ENCODE peak calls at places on chromosomes 16 and 17, in five cellular contexts. One of them, this sample, is unnamed.
A peak's percentile ranks its signal among the peaks of the same experiment; 100 is the strongest.

GRCh38 chr16:66801320-66802105 is at the start of gene TERB1:
- DNase-seq in foreskin fibroblast: no peak
- DNase-seq in breast epithelium: no peak
- DNase-seq in heart right ventricle: no peak
- DNase-seq in pancreas: no peak
- DNase-seq in this sample: no peak

GRCh38 chr16:89140401-89140800 is 31.1 kb upstream of the CDH15 start:
- DNase-seq in foreskin fibroblast: no peak
- DNase-seq in breast epithelium: no peak
- DNase-seq in heart right ventricle: no peak
- DNase-seq in pancreas: no peak
- DNase-seq in this sample: no peak

GRCh38 chr17:72125226-72125651 is 4.4 kb downstream of the SOX9 start:
- DNase-seq in foreskin fibroblast: no peak
- DNase-seq in breast epithelium: no peak
- DNase-seq in heart right ventricle: no peak
- DNase-seq in pancreas: no peak
- DNase-seq in this sample: no peak

GRCh38 chr17:82051776-82052637 is at the start of the genes GPS1 and RFNG:
- DNase-seq in foreskin fibroblast: no peak
- DNase-seq in breast epithelium: peak; percentile 65
- DNase-seq in heart right ventricle: peak; percentile 69
- DNase-seq in pancreas: peak; percentile 84
- DNase-seq in this sample: no peak

GRCh38 chr17:74737299-74738050 is 419 bp downstream of the RAB37 start:
- DNase-seq in foreskin fibroblast: no peak
- DNase-seq in breast epithelium: no peak
- DNase-seq in heart right ventricle: no peak
- DNase-seq in pancreas: no peak
- DNase-seq in this sample: no peak

GRCh38 chr17:61505846-61506627 is 53.8 kb downstream of the TBX4 start:
- DNase-seq in foreskin fibroblast: no peak
- DNase-seq in breast epithelium: no peak
- DNase-seq in heart right ventricle: no peak
- DNase-seq in pancreas: no peak
- DNase-seq in this sample: no peak

GRCh38 chr17:72683506-72684404 is 408.7 kb downstream of the SLC39A11 start:
- DNase-seq in foreskin fibroblast: peak; percentile 91
- DNase-seq in breast epithelium: peak; percentile 41
- DNase-seq in heart right ventricle: no peak
- DNase-seq in pancreas: no peak
- DNase-seq in this sample: no peak

GRCh38 chr17:68843522-68843921 is 111.7 kb downstream of the ABCA8 start:
- DNase-seq in foreskin fibroblast: no peak
- DNase-seq in breast epithelium: no peak
- DNase-seq in heart right ventricle: peak; percentile 15
- DNase-seq in pancreas: no peak
- DNase-seq in this sample: no peak

GRCh38 chr17:72955391-72956140 is 136.9 kb downstream of the SLC39A11 start:
- DNase-seq in foreskin fibroblast: no peak
- DNase-seq in breast epithelium: no peak
- DNase-seq in heart right ventricle: no peak
- DNase-seq in pancreas: no peak
- DNase-seq in this sample: no peak

GRCh38 chr17:28901866-28902818 is 737 bp downstream of the DHRS13 start:
- DNase-seq in foreskin fibroblast: no peak
- DNase-seq in breast epithelium: no peak
- DNase-seq in heart right ventricle: no peak
- DNase-seq in pancreas: peak; percentile 60
- DNase-seq in this sample: no peak

GRCh38 chr17:75110307-75110937 is 653 bp downstream of the ARMC7 start:
- DNase-seq in foreskin fibroblast: no peak
- DNase-seq in breast epithelium: no peak
- DNase-seq in heart right ventricle: no peak
- DNase-seq in pancreas: no peak
- DNase-seq in this sample: no peak

GRCh38 chr17:34306466-34306865 is 12.8 kb upstream of the CCL8 start:
- DNase-seq in foreskin fibroblast: peak; percentile 66
- DNase-seq in breast epithelium: no peak
- DNase-seq in heart right ventricle: peak; percentile 48
- DNase-seq in pancreas: no peak
- DNase-seq in this sample: no peak

GRCh38 chr16:51550785-51551184 is 399.7 kb upstream of the SALL1 start:
- DNase-seq in foreskin fibroblast: no peak
- DNase-seq in breast epithelium: no peak
- DNase-seq in heart right ventricle: no peak
- DNase-seq in pancreas: no peak
- DNase-seq in this sample: no peak

GRCh38 chr16:59880626-59881025 is 1146.5 kb upstream of the GOT2 start:
- DNase-seq in foreskin fibroblast: no peak
- DNase-seq in breast epithelium: no peak
- DNase-seq in heart right ventricle: no peak
- DNase-seq in pancreas: no peak
- DNase-seq in this sample: no peak

GRCh38 chr16:56245197-56245596 is 53.9 kb downstream of the GNAO1 start:
- DNase-seq in foreskin fibroblast: peak; percentile 22
- DNase-seq in breast epithelium: no peak
- DNase-seq in heart right ventricle: no peak
- DNase-seq in pancreas: no peak
- DNase-seq in this sample: no peak

GRCh38 chr16:89599451-89599858 is 14.0 kb upstream of the DPEP1 start:
- DNase-seq in foreskin fibroblast: no peak
- DNase-seq in breast epithelium: no peak
- DNase-seq in heart right ventricle: no peak
- DNase-seq in pancreas: peak; percentile 55
- DNase-seq in this sample: no peak

GRCh38 chr17:83151056-83151441 is 71.6 kb downstream of the METRNL start:
- DNase-seq in foreskin fibroblast: no peak
- DNase-seq in breast epithelium: no peak
- DNase-seq in heart right ventricle: no peak
- DNase-seq in pancreas: no peak
- DNase-seq in this sample: no peak

GRCh38 chr17:13776027-13776551 is 174.4 kb upstream of the HS3ST3A1 start:
- DNase-seq in foreskin fibroblast: peak; percentile 40
- DNase-seq in breast epithelium: no peak
- DNase-seq in heart right ventricle: peak; percentile 13
- DNase-seq in pancreas: no peak
- DNase-seq in this sample: peak; percentile 44

GRCh38 chr17:700504-701094 is 14.0 kb downstream of the VPS53 start:
- DNase-seq in foreskin fibroblast: peak; percentile 14
- DNase-seq in breast epithelium: no peak
- DNase-seq in heart right ventricle: no peak
- DNase-seq in pancreas: no peak
- DNase-seq in this sample: no peak

GRCh38 chr16:72241930-72242329 is 70.0 kb upstream of the PMFBP1 start:
- DNase-seq in foreskin fibroblast: peak; percentile 37
- DNase-seq in breast epithelium: no peak
- DNase-seq in heart right ventricle: no peak
- DNase-seq in pancreas: no peak
- DNase-seq in this sample: no peak

GRCh38 chr17:231966-232807 is 50.7 kb upstream of the DOC2B start:
- DNase-seq in foreskin fibroblast: no peak
- DNase-seq in breast epithelium: no peak
- DNase-seq in heart right ventricle: peak; percentile 3
- DNase-seq in pancreas: peak; percentile 17
- DNase-seq in this sample: no peak

GRCh38 chr16:70757183-70757582 is 43.8 kb downstream of the VAC14 start:
- DNase-seq in foreskin fibroblast: no peak
- DNase-seq in breast epithelium: no peak
- DNase-seq in heart right ventricle: no peak
- DNase-seq in pancreas: no peak
- DNase-seq in this sample: no peak

GRCh38 chr16:71537643-71538042 is 11.4 kb downstream of the CHST4 start:
- DNase-seq in foreskin fibroblast: peak; percentile 21
- DNase-seq in breast epithelium: no peak
- DNase-seq in heart right ventricle: no peak
- DNase-seq in pancreas: no peak
- DNase-seq in this sample: no peak

GRCh38 chr16:5000573-5001001 is 33.1 kb downstream of the NAGPA start:
- DNase-seq in foreskin fibroblast: no peak
- DNase-seq in breast epithelium: no peak
- DNase-seq in heart right ventricle: no peak
- DNase-seq in pancreas: no peak
- DNase-seq in this sample: no peak

GRCh38 chr17:29838961-29839360 is 91.1 kb downstream of the SSH2 start:
- DNase-seq in foreskin fibroblast: peak; percentile 15
- DNase-seq in breast epithelium: no peak
- DNase-seq in heart right ventricle: peak; percentile 31
- DNase-seq in pancreas: no peak
- DNase-seq in this sample: no peak

GRCh38 chr16:86680137-86680536 is 101.8 kb downstream of the FOXL1 start:
- DNase-seq in foreskin fibroblast: peak; percentile 76
- DNase-seq in breast epithelium: no peak
- DNase-seq in heart right ventricle: no peak
- DNase-seq in pancreas: no peak
- DNase-seq in this sample: no peak

GRCh38 chr17:17845046-17845775 is 8.4 kb upstream of the SREBF1 start:
- DNase-seq in foreskin fibroblast: no peak
- DNase-seq in breast epithelium: no peak
- DNase-seq in heart right ventricle: no peak
- DNase-seq in pancreas: no peak
- DNase-seq in this sample: no peak

GRCh38 chr16:85338638-85338982 is 226.3 kb upstream of the CIBAR2 start:
- DNase-seq in foreskin fibroblast: no peak
- DNase-seq in breast epithelium: no peak
- DNase-seq in heart right ventricle: no peak
- DNase-seq in pancreas: no peak
- DNase-seq in this sample: no peak

GRCh38 chr17:15265131-15265530 is at the start of gene PMP22:
- DNase-seq in foreskin fibroblast: no peak
- DNase-seq in breast epithelium: no peak
- DNase-seq in heart right ventricle: peak; percentile 70
- DNase-seq in pancreas: no peak
- DNase-seq in this sample: peak; percentile 59
- H3K4me3 ChIP-seq in foreskin fibroblast: peak within 1 kb of the TSS; percentile 99
- H3K4me3 ChIP-seq in breast epithelium: peak within 1 kb of the TSS; percentile 39
- H3K4me3 ChIP-seq in heart right ventricle: peak within 1 kb of the TSS; percentile 76
- H3K4me3 ChIP-seq in pancreas: peak within 1 kb of the TSS; percentile 1
- H3K4me3 ChIP-seq in this sample: peak within 1 kb of the TSS; percentile 1

DNA sequence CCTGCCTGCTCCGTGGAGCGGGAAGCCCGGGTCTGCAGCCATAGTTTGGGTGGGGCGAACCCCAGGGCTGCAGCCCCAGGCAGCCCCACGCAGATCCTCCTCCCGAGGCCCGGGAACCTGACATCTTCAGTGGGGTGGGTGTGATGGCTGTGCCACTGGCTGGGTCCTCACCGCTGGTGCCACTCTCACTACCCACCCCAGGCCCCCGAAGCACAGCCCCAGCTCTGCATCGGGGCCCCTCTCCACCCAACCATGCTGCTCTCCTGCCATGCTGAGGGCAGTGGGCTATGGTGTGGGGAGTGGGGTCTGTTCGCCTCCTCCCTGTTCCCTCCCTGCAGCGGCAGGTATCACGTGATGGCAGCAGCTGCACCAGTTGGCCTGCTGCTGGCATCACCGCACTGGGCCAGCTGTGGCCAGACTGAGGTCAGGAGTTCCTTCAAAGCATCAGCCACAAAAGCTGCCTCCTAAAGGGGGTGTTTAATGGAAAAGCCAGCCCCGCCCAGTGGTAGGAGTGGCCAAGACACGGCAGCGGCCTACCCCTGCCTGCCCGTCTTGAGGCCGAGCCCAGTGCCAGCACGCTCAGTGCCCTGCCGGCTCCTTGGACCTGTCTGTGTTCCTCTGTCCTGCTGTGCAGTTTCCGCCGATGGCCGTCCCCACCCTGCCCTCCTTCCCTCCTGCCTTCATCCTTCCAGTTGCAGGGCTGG is 10.8 kb downstream of the KCTD5 start:
- DNase-seq in foreskin fibroblast: no peak
- DNase-seq in breast epithelium: no peak
- DNase-seq in heart right ventricle: no peak
- DNase-seq in pancreas: peak; percentile 11
- DNase-seq in this sample: no peak
- H3K4me3 ChIP-seq in foreskin fibroblast: no peak overlapping the region
- H3K4me3 ChIP-seq in breast epithelium: no peak overlapping the region
- H3K4me3 ChIP-seq in heart right ventricle: peak overlapping the region; percentile 21
- H3K4me3 ChIP-seq in pancreas: no peak overlapping the region
- H3K4me3 ChIP-seq in this sample: no peak overlapping the region

GRCh38 chr17:69869667-69870066 is 205.4 kb upstream of the KCNJ16 start:
- DNase-seq in foreskin fibroblast: no peak
- DNase-seq in breast epithelium: no peak
- DNase-seq in heart right ventricle: no peak
- DNase-seq in pancreas: no peak
- DNase-seq in this sample: no peak
- H3K4me3 ChIP-seq in foreskin fibroblast: no peak overlapping the region
- H3K4me3 ChIP-seq in breast epithelium: no peak overlapping the region
- H3K4me3 ChIP-seq in heart right ventricle: no peak overlapping the region
- H3K4me3 ChIP-seq in pancreas: no peak overlapping the region
- H3K4me3 ChIP-seq in this sample: no peak overlapping the region

GRCh38 chr17:79249945-79250521 is 175.4 kb downstream of the ENGASE start:
- DNase-seq in foreskin fibroblast: no peak
- DNase-seq in breast epithelium: no peak
- DNase-seq in heart right ventricle: no peak
- DNase-seq in pancreas: no peak
- DNase-seq in this sample: no peak

GRCh38 chr17:79255471-79255870 is 180.8 kb downstream of the ENGASE start:
- DNase-seq in foreskin fibroblast: no peak
- DNase-seq in breast epithelium: no peak
- DNase-seq in heart right ventricle: no peak
- DNase-seq in pancreas: no peak
- DNase-seq in this sample: no peak

GRCh38 chr17:79251824-79252223 is 177.2 kb downstream of the ENGASE start:
- DNase-seq in foreskin fibroblast: no peak
- DNase-seq in breast epithelium: no peak
- DNase-seq in heart right ventricle: no peak
- DNase-seq in pancreas: no peak
- DNase-seq in this sample: no peak

GRCh38 chr17:79255046-79255445 is 180.4 kb downstream of the ENGASE start:
- DNase-seq in foreskin fibroblast: no peak
- DNase-seq in breast epithelium: no peak
- DNase-seq in heart right ventricle: no peak
- DNase-seq in pancreas: no peak
- DNase-seq in this sample: no peak

GRCh38 chr17:79252886-79253285 is 178.3 kb downstream of the ENGASE start:
- DNase-seq in foreskin fibroblast: no peak
- DNase-seq in breast epithelium: no peak
- DNase-seq in heart right ventricle: no peak
- DNase-seq in pancreas: no peak
- DNase-seq in this sample: no peak
- H3K4me3 ChIP-seq in foreskin fibroblast: no peak overlapping the region
- H3K4me3 ChIP-seq in breast epithelium: no peak overlapping the region
- H3K4me3 ChIP-seq in heart right ventricle: no peak overlapping the region
- H3K4me3 ChIP-seq in pancreas: no peak overlapping the region
- H3K4me3 ChIP-seq in this sample: no peak overlapping the region

GRCh38 chr16:704552-705380 is 835 bp downstream of the FBXL16 start:
- DNase-seq in foreskin fibroblast: no peak
- DNase-seq in breast epithelium: no peak
- DNase-seq in heart right ventricle: no peak
- DNase-seq in pancreas: no peak
- DNase-seq in this sample: no peak
- H3K4me3 ChIP-seq in foreskin fibroblast: no peak overlapping the region
- H3K4me3 ChIP-seq in breast epithelium: peak overlapping the region; percentile 27
- H3K4me3 ChIP-seq in heart right ventricle: no peak overlapping the region
- H3K4me3 ChIP-seq in pancreas: peak overlapping the region; percentile 4
- H3K4me3 ChIP-seq in this sample: no peak overlapping the region